ENCODE peak calls at places on chromosome 3, in seven cellular contexts. N, U, L, V, R, Q and Y are unnamed samples. For H3K4me1, the result is how much of the 10 kb centered on the place peaks cover.

GRCh38 chr3:117480981-117481380 is 771.4 kb downstream of the TUSC7 start:
- DNase-seq in R (no peak), L (no peak), N (no peak), Q (no peak), V (no peak), U (no peak), Y (no peak)

GRCh38 chr3:12730511-12731234 is 28.4 kb downstream of the TMEM40 start:
- DNase-seq in U (no peak), Q (no peak), L (no peak), V (no peak), R (no peak), N (no peak), Y (no peak)

GRCh38 chr3:49725906-49726681 is 2.3 kb upstream of the GMPPB start:
- DNase-seq in U (no peak), L (no peak), N (no peak), Q (no peak), R (no peak), V (no peak), Y (peak)

GRCh38 chr3:17258823-17259436 is 374.2 kb downstream of the PLCL2 start:
- DNase-seq in R (peak), N (no peak), V (peak), L (peak), Q (peak), U (no peak), Y (peak)

GRCh38 chr3:171878441-171879225 is 35.5 kb downstream of the TMEM212 start:
- DNase-seq in N (no peak), Q (no peak), V (peak), L (no peak), R (no peak), U (no peak), Y (no peak)

GRCh38 chr3:97958796-97959195 is 13.4 kb downstream of the RIOX2 start:
- DNase-seq in V (no peak), R (no peak), L (no peak), Q (no peak), U (no peak), N (no peak), Y (no peak)

GRCh38 chr3:47366833-47367232 is 14.0 kb upstream of the PTPN23 start:
- DNase-seq in R (no peak), V (no peak), U (no peak), Q (no peak), L (no peak), N (no peak), Y (no peak)

GRCh38 chr3:136194409-136195257 is 1.5 kb downstream of the MSL2 start:
- DNase-seq in R (peak), Q (peak), L (peak), U (no peak), V (peak), N (no peak), Y (peak)

GRCh38 chr3:111829023-111829422 is 30.0 kb upstream of the PHLDB2 start:
- DNase-seq in Q (no peak), R (no peak), N (no peak), L (no peak), V (no peak), U (no peak), Y (no peak)

GRCh38 chr3:72238341-72238740 is 453.4 kb upstream of the PROK2 start:
- DNase-seq in L (peak), R (no peak), U (no peak), V (no peak), Q (no peak), N (no peak), Y (no peak)

GRCh38 chr3:77885381-77885780 is 845.5 kb downstream of the ROBO2 start:
- DNase-seq in V (no peak), N (no peak), L (no peak), U (no peak), R (no peak), Q (no peak), Y (no peak)

GRCh38 chr3:138174421-138175122 is at the start of gene DBR1:
- DNase-seq in V (peak), Q (peak), L (peak), U (peak), R (peak), N (no peak), Y (peak)

GRCh38 chr3:138173769-138174420 is 826 bp downstream of the DBR1 start:
- DNase-seq in Q (no peak), R (no peak), U (no peak), L (no peak), V (no peak), N (no peak), Y (no peak)

DNA sequence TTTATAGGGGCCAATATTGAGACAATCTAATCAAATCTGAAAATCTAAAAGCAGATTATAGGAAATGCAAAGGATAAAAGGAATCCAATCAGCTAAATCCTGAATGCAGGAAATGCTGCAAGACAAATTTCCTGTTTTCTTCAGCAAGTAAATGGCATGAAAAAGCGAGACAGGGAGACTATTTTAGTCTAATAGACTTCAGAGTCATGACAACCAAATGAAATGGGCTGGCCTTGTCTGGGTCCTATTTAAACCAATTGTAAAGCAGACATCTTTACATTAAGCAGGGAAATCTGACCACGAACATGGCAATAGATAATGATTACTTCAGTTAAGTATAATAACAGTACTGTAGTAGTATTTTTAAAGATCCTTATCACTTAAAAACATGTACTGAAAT is 2.1 kb downstream of the DBR1 start:
- DNase-seq in L (no peak), R (no peak), Q (no peak), U (no peak), N (no peak), V (no peak), Y (no peak)
- H3K4me1 ChIP-seq in L (under half), R (under half), Q (under half), U (under half), N (under half), V (under half), Y (under half)

DNA sequence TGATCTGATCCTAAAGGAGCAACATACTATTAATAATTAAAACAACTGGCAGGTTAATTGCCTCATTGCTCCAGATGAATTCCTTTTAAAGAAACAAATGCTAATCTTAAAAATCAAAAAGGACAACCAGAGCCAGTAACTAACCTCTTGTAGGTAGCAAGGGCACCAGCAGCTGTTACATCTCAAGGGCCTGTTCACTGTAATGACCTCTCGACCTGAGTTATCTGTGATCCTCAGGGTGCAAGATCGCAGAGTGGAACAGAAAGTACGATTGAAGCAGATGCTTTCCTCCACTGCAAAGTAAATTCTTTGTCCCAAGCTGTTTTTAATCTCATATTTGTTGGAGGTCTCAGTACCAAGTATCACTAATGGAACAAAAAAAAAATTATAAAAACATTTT is 11.4 kb downstream of the PLSCR5 start:
- DNase-seq in Q (no peak), L (no peak), R (no peak), N (no peak), U (no peak), V (no peak), Y (no peak)
- H3K27ac ChIP-seq in Q (no peak), L (no peak), R (no peak), N (no peak), U (no peak), V (no peak), Y (no peak)

GRCh38 chr3:25428950-25429349 is 887 bp downstream of the RARB start:
- DNase-seq in Q (no peak), L (no peak), N (no peak), U (no peak), R (no peak), V (no peak), Y (no peak)

GRCh38 chr3:25428003-25428861 is at the start of gene RARB:
- DNase-seq in U (no peak), L (peak), N (no peak), R (peak), V (peak), Q (peak), Y (peak)

GRCh38 chr3:25429441-25429907 is 1.4 kb downstream of the RARB start:
- DNase-seq in V (no peak), N (no peak), L (no peak), Q (no peak), R (no peak), U (no peak), Y (no peak)

GRCh38 chr3:25426408-25426807 is 1.7 kb upstream of the RARB start:
- DNase-seq in L (no peak), Q (no peak), N (no peak), R (no peak), V (no peak), U (no peak), Y (no peak)

GRCh38 chr3:25427155-25428002 is 684 bp upstream of the RARB start:
- DNase-seq in L (no peak), N (no peak), V (no peak), Q (no peak), U (no peak), R (no peak), Y (peak)
- H3K4me1 ChIP-seq in L (under half), N (under half), V (under half), Q (under half), U (under half), R (under half), Y (under half)

GRCh38 chr3:15488002-15488401 is 33.5 kb downstream of the COLQ start:
- DNase-seq in L (no peak), Q (no peak), U (no peak), R (no peak), N (no peak), V (no peak), Y (no peak)

GRCh38 chr3:15491143-15491542 is 30.4 kb downstream of the COLQ start:
- DNase-seq in R (no peak), Q (no peak), N (no peak), V (no peak), U (no peak), L (no peak), Y (no peak)

GRCh38 chr3:15492847-15493360 is 28.6 kb downstream of the COLQ start:
- DNase-seq in N (no peak), Q (no peak), V (no peak), R (no peak), U (no peak), L (no peak), Y (no peak)

GRCh38 chr3:15486979-15487378 is 34.5 kb downstream of the COLQ start:
- DNase-seq in Q (no peak), N (no peak), U (no peak), R (no peak), V (no peak), L (no peak), Y (no peak)

DNA sequence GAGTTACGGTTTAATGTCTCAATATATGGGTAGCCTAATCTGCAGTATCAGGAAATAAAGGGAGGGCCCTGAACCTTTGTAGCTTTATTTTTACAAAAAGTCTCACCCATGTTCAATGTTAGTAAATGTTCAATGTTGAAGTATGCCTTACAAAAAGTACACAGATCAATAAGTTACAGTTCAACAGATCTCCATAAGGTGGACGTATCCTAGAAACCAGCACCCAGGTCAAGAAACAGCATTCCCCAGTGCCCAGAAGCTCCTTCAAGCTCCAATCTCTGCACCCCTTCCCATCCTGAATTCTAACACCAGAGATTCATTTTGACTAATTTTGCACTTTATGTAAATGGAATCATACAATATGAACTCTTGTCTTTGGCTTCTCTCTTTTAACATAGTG is 31.3 kb downstream of the COLQ start:
- DNase-seq in V (no peak), R (no peak), U (no peak), L (no peak), Q (no peak), N (no peak), Y (no peak)
- H3K27ac ChIP-seq in V (no peak), R (no peak), U (no peak), L (no peak), Q (no peak), N (no peak), Y (no peak)

GRCh38 chr3:60979861-60980739 is 271.2 kb downstream of the FHIT start:
- DNase-seq in Q (no peak), N (no peak), V (no peak), U (no peak), L (no peak), R (no peak), Y (no peak)
- H3K4me1 ChIP-seq in Q (under half), N (under half), V (under half), U (under half), L (under half), R (under half), Y (under half)

GRCh38 chr3:20072422-20072821 is 32.2 kb downstream of the KAT2B start:
- DNase-seq in Q (no peak), V (no peak), N (no peak), U (no peak), L (no peak), R (no peak), Y (no peak)
- H3K27ac ChIP-seq in Q (peak), V (no peak), N (no peak), U (no peak), L (no peak), R (peak), Y (no peak)

DNA sequence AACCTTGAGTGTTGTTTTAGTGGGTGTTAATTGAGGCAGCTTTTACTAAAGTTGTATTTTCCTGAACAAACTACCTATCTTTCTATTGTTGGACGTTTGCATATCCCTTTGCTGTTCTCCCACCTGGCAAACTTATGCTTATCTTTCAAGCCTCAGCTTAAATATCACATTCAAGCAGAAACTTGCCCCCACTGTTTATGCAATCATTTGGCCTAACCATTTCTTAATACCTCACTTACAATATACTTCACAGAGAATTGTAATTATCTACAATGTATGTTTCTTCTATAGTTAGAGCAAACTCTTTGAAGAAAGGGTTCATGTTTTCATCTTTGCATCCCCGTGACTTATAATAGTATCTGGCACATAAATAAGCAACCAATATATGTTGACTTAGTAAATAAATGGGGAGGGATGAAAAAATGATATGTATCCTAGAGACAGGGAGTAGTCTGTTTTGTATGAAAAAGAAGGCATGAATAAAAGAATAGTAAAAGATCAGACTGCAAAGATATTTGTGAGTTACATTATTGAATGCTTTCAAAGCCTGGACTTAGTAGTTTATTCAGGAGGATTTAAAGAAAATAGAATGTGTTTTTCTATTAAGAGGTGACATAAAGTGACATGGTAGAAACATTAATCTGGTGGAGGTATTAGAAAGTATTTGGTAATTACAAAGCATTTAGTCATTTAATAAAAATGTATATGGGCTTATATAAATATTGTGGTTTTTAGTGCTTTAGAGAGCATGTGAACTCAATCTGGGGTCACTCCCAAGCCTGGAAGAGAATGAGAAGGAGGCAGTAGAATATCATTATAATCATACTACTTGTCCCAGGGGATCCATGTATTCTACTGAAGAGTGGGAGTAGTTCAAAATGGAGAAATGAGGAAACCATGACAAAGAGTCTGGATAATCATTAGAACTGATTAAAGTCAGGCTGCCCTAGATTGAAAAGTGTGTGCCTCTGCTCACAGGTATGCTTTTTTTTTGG is 60.0 kb upstream of the DCBLD2 start:
- DNase-seq in N (no peak), R (no peak), V (peak), L (no peak), Q (no peak), U (no peak), Y (peak)
- H3K4me1 ChIP-seq in N (under half), R (under half), V (under half), L (under half), Q (under half), U (under half), Y (under half)

GRCh38 chr3:31407665-31408064 is 125.1 kb upstream of the STT3B start:
- DNase-seq in L (no peak), R (no peak), N (no peak), U (no peak), Q (no peak), V (peak), Y (no peak)

GRCh38 chr3:31405515-31405914 is 127.2 kb upstream of the STT3B start:
- DNase-seq in Q (no peak), L (no peak), N (no peak), R (no peak), V (no peak), U (no peak), Y (no peak)

GRCh38 chr3:31408720-31409119 is 124.0 kb upstream of the STT3B start:
- DNase-seq in L (no peak), V (no peak), N (no peak), Q (no peak), U (no peak), R (peak), Y (no peak)

GRCh38 chr3:31404871-31405270 is 127.9 kb upstream of the STT3B start:
- DNase-seq in L (no peak), R (no peak), Q (no peak), V (no peak), U (no peak), N (no peak), Y (no peak)

GRCh38 chr3:31406901-31407300 is 125.8 kb upstream of the STT3B start:
- DNase-seq in Q (no peak), V (no peak), U (no peak), R (no peak), L (no peak), N (no peak), Y (no peak)
- H3K27ac ChIP-seq in Q (peak), V (no peak), U (no peak), R (no peak), L (no peak), N (no peak), Y (no peak)